ENCODE peak calls at places on chromosomes 16 and 17, in eight cellular contexts. One of them, this sample, is unnamed.

GRCh38 chr16:68069511-68070248 is 15.5 kb upstream of the NFATC3 start:
- DNase-seq in LHCN-M2: peak
- DNase-seq in NCI-H1694 treated with DMSO at 0.1 percent for 48 hours: peak
- DNase-seq in HTR-8/SVneo: no peak
- DNase-seq in mammary epithelial cell: no peak
- DNase-seq in activated CD4-positive, CD25-positive, alpha-beta regulatory T cell: peak
- DNase-seq in EH: no peak
- DNase-seq in stimulated activated CD8-positive, alpha-beta memory T cell treated with anti-CD3 and anti-CD28 coated beads, Interleukin-15, amount 100 ng/mL, for 1 hour: no peak
- DNase-seq in this sample: no peak

GRCh38 chr17:63116967-63117366 is 150.9 kb downstream of the TANC2 start:
- DNase-seq in LHCN-M2: peak
- DNase-seq in NCI-H1694 treated with DMSO at 0.1 percent for 48 hours: no peak
- DNase-seq in HTR-8/SVneo: no peak
- DNase-seq in mammary epithelial cell: peak
- DNase-seq in activated CD4-positive, CD25-positive, alpha-beta regulatory T cell: no peak
- DNase-seq in EH: peak
- DNase-seq in stimulated activated CD8-positive, alpha-beta memory T cell treated with anti-CD3 and anti-CD28 coated beads, Interleukin-15, amount 100 ng/mL, for 1 hour: no peak
- DNase-seq in this sample: no peak

GRCh38 chr17:64084940-64085649 is 44.8 kb downstream of the ERN1 start:
- DNase-seq in LHCN-M2: no peak
- DNase-seq in NCI-H1694 treated with DMSO at 0.1 percent for 48 hours: no peak
- DNase-seq in HTR-8/SVneo: no peak
- DNase-seq in mammary epithelial cell: no peak
- DNase-seq in activated CD4-positive, CD25-positive, alpha-beta regulatory T cell: no peak
- DNase-seq in EH: no peak
- DNase-seq in stimulated activated CD8-positive, alpha-beta memory T cell treated with anti-CD3 and anti-CD28 coated beads, Interleukin-15, amount 100 ng/mL, for 1 hour: no peak
- DNase-seq in this sample: no peak

GRCh38 chr16:1197237-1197866 is 27.7 kb downstream of the TPSG1 start:
- DNase-seq in LHCN-M2: no peak
- DNase-seq in NCI-H1694 treated with DMSO at 0.1 percent for 48 hours: no peak
- DNase-seq in HTR-8/SVneo: no peak
- DNase-seq in mammary epithelial cell: no peak
- DNase-seq in activated CD4-positive, CD25-positive, alpha-beta regulatory T cell: no peak
- DNase-seq in EH: no peak
- DNase-seq in stimulated activated CD8-positive, alpha-beta memory T cell treated with anti-CD3 and anti-CD28 coated beads, Interleukin-15, amount 100 ng/mL, for 1 hour: no peak
- DNase-seq in this sample: no peak

GRCh38 chr17:51598824-51599223 is 338.5 kb downstream of the UTP18 start:
- DNase-seq in LHCN-M2: no peak
- DNase-seq in NCI-H1694 treated with DMSO at 0.1 percent for 48 hours: no peak
- DNase-seq in HTR-8/SVneo: no peak
- DNase-seq in mammary epithelial cell: no peak
- DNase-seq in activated CD4-positive, CD25-positive, alpha-beta regulatory T cell: no peak
- DNase-seq in EH: no peak
- DNase-seq in stimulated activated CD8-positive, alpha-beta memory T cell treated with anti-CD3 and anti-CD28 coated beads, Interleukin-15, amount 100 ng/mL, for 1 hour: no peak
- DNase-seq in this sample: no peak

GRCh38 chr17:45680360-45680759 is 103.8 kb upstream of the CRHR1 start:
- DNase-seq in LHCN-M2: no peak
- DNase-seq in NCI-H1694 treated with DMSO at 0.1 percent for 48 hours: no peak
- DNase-seq in HTR-8/SVneo: no peak
- DNase-seq in mammary epithelial cell: no peak
- DNase-seq in activated CD4-positive, CD25-positive, alpha-beta regulatory T cell: no peak
- DNase-seq in EH: no peak
- DNase-seq in stimulated activated CD8-positive, alpha-beta memory T cell treated with anti-CD3 and anti-CD28 coated beads, Interleukin-15, amount 100 ng/mL, for 1 hour: no peak
- DNase-seq in this sample: no peak

GRCh38 chr16:49652441-49653175 is 203.3 kb downstream of the ZNF423 start:
- DNase-seq in LHCN-M2: no peak
- DNase-seq in NCI-H1694 treated with DMSO at 0.1 percent for 48 hours: peak
- DNase-seq in HTR-8/SVneo: no peak
- DNase-seq in mammary epithelial cell: no peak
- DNase-seq in activated CD4-positive, CD25-positive, alpha-beta regulatory T cell: no peak
- DNase-seq in EH: peak
- DNase-seq in stimulated activated CD8-positive, alpha-beta memory T cell treated with anti-CD3 and anti-CD28 coated beads, Interleukin-15, amount 100 ng/mL, for 1 hour: no peak
- DNase-seq in this sample: no peak

GRCh38 chr17:10103712-10104111 is 94.7 kb downstream of the GAS7 start:
- DNase-seq in LHCN-M2: no peak
- DNase-seq in NCI-H1694 treated with DMSO at 0.1 percent for 48 hours: no peak
- DNase-seq in HTR-8/SVneo: no peak
- DNase-seq in mammary epithelial cell: no peak
- DNase-seq in activated CD4-positive, CD25-positive, alpha-beta regulatory T cell: no peak
- DNase-seq in EH: no peak
- DNase-seq in stimulated activated CD8-positive, alpha-beta memory T cell treated with anti-CD3 and anti-CD28 coated beads, Interleukin-15, amount 100 ng/mL, for 1 hour: no peak
- DNase-seq in this sample: no peak

GRCh38 chr16:50696575-50697420 is 3.4 kb downstream of the NOD2 start:
- DNase-seq in LHCN-M2: peak
- DNase-seq in NCI-H1694 treated with DMSO at 0.1 percent for 48 hours: no peak
- DNase-seq in HTR-8/SVneo: peak
- DNase-seq in mammary epithelial cell: peak
- DNase-seq in activated CD4-positive, CD25-positive, alpha-beta regulatory T cell: no peak
- DNase-seq in EH: peak
- DNase-seq in stimulated activated CD8-positive, alpha-beta memory T cell treated with anti-CD3 and anti-CD28 coated beads, Interleukin-15, amount 100 ng/mL, for 1 hour: no peak
- DNase-seq in this sample: no peak

GRCh38 chr17:1227365-1227764 is 42.9 kb upstream of the BHLHA9 start:
- DNase-seq in LHCN-M2: no peak
- DNase-seq in NCI-H1694 treated with DMSO at 0.1 percent for 48 hours: no peak
- DNase-seq in HTR-8/SVneo: no peak
- DNase-seq in mammary epithelial cell: no peak
- DNase-seq in activated CD4-positive, CD25-positive, alpha-beta regulatory T cell: no peak
- DNase-seq in EH: no peak
- DNase-seq in stimulated activated CD8-positive, alpha-beta memory T cell treated with anti-CD3 and anti-CD28 coated beads, Interleukin-15, amount 100 ng/mL, for 1 hour: no peak
- DNase-seq in this sample: no peak